ENCODE peak calls at places on chromosome 1, in ten cellular contexts. One of them, this sample, is unnamed.

GRCh38 chr1:201088901-201089525 is 23.2 kb downstream of the CACNA1S start:
- DNase-seq in T-cell: no peak
- DNase-seq in activated CD4-positive, alpha-beta T cell treated with anti-CD3 and anti-CD28 coated beads for 48 hours: no peak
- DNase-seq in ELR: no peak
- DNase-seq in SJSA1: no peak
- DNase-seq in A549: no peak
- DNase-seq in nucleus accumbens: no peak
- DNase-seq in activated T-cell treated with anti-CD3 and anti-CD28 coated beads for 1 hour: no peak
- DNase-seq in fibroblast of pulmonary artery: no peak
- DNase-seq in GM13977: no peak
- DNase-seq in this sample: no peak

GRCh38 chr1:19203440-19203839 is 6.6 kb downstream of the UBR4 start:
- DNase-seq in GM13977: no peak
- DNase-seq in fibroblast of pulmonary artery: peak; percentile 64
- DNase-seq in activated T-cell treated with anti-CD3 and anti-CD28 coated beads for 1 hour: no peak
- DNase-seq in activated CD4-positive, alpha-beta T cell treated with anti-CD3 and anti-CD28 coated beads for 48 hours: no peak
- DNase-seq in nucleus accumbens: no peak
- DNase-seq in SJSA1: no peak
- DNase-seq in A549: no peak
- DNase-seq in T-cell: no peak
- DNase-seq in ELR: peak; percentile 72
- DNase-seq in this sample: no peak

GRCh38 chr1:53984701-53985100 is 33.3 kb downstream of the LDLRAD1 start:
- DNase-seq in nucleus accumbens: no peak
- DNase-seq in ELR: no peak
- DNase-seq in SJSA1: no peak
- DNase-seq in fibroblast of pulmonary artery: no peak
- DNase-seq in activated CD4-positive, alpha-beta T cell treated with anti-CD3 and anti-CD28 coated beads for 48 hours: no peak
- DNase-seq in T-cell: no peak
- DNase-seq in activated T-cell treated with anti-CD3 and anti-CD28 coated beads for 1 hour: no peak
- DNase-seq in GM13977: no peak
- DNase-seq in A549: no peak
- DNase-seq in this sample: no peak

GRCh38 chr1:56524263-56524662 is 55.1 kb downstream of the PLPP3 start:
- DNase-seq in fibroblast of pulmonary artery: no peak
- DNase-seq in T-cell: no peak
- DNase-seq in activated CD4-positive, alpha-beta T cell treated with anti-CD3 and anti-CD28 coated beads for 48 hours: no peak
- DNase-seq in nucleus accumbens: no peak
- DNase-seq in A549: no peak
- DNase-seq in GM13977: no peak
- DNase-seq in SJSA1: no peak
- DNase-seq in activated T-cell treated with anti-CD3 and anti-CD28 coated beads for 1 hour: no peak
- DNase-seq in ELR: no peak
- DNase-seq in this sample: no peak

GRCh38 chr1:198934901-198935301 is 296.1 kb downstream of the PTPRC start:
- DNase-seq in GM13977: no peak
- DNase-seq in nucleus accumbens: no peak
- DNase-seq in T-cell: peak; percentile 60
- DNase-seq in fibroblast of pulmonary artery: no peak
- DNase-seq in activated CD4-positive, alpha-beta T cell treated with anti-CD3 and anti-CD28 coated beads for 48 hours: peak; percentile 37
- DNase-seq in ELR: peak; percentile 84
- DNase-seq in A549: no peak
- DNase-seq in SJSA1: no peak
- DNase-seq in activated T-cell treated with anti-CD3 and anti-CD28 coated beads for 1 hour: peak; percentile 31
- DNase-seq in this sample: no peak

GRCh38 chr1:217982711-217983405 is 302.2 kb upstream of the RRP15 start:
- DNase-seq in SJSA1: no peak
- DNase-seq in ELR: no peak
- DNase-seq in activated T-cell treated with anti-CD3 and anti-CD28 coated beads for 1 hour: no peak
- DNase-seq in activated CD4-positive, alpha-beta T cell treated with anti-CD3 and anti-CD28 coated beads for 48 hours: no peak
- DNase-seq in nucleus accumbens: no peak
- DNase-seq in T-cell: no peak
- DNase-seq in A549: no peak
- DNase-seq in GM13977: no peak
- DNase-seq in fibroblast of pulmonary artery: no peak
- DNase-seq in this sample: no peak

GRCh38 chr1:18962121-18962721 is 5.7 kb upstream of the IFFO2 start:
- DNase-seq in T-cell: no peak
- DNase-seq in SJSA1: no peak
- DNase-seq in activated CD4-positive, alpha-beta T cell treated with anti-CD3 and anti-CD28 coated beads for 48 hours: no peak
- DNase-seq in A549: no peak
- DNase-seq in activated T-cell treated with anti-CD3 and anti-CD28 coated beads for 1 hour: no peak
- DNase-seq in nucleus accumbens: no peak
- DNase-seq in fibroblast of pulmonary artery: peak; percentile 37
- DNase-seq in ELR: no peak
- DNase-seq in GM13977: no peak
- DNase-seq in this sample: no peak

GRCh38 chr1:173301507-173301906 is 94.4 kb upstream of the TNFSF4 start:
- DNase-seq in GM13977: no peak
- DNase-seq in fibroblast of pulmonary artery: no peak
- DNase-seq in T-cell: no peak
- DNase-seq in nucleus accumbens: no peak
- DNase-seq in ELR: peak; percentile 26
- DNase-seq in activated CD4-positive, alpha-beta T cell treated with anti-CD3 and anti-CD28 coated beads for 48 hours: no peak
- DNase-seq in A549: no peak
- DNase-seq in SJSA1: no peak
- DNase-seq in activated T-cell treated with anti-CD3 and anti-CD28 coated beads for 1 hour: no peak
- DNase-seq in this sample: no peak

GRCh38 chr1:241998412-241998921 is 431 bp downstream of the MAP1LC3C start:
- DNase-seq in A549: peak; percentile 82
- DNase-seq in GM13977: peak; percentile 61
- DNase-seq in T-cell: peak; percentile 2
- DNase-seq in ELR: peak; percentile 91
- DNase-seq in activated CD4-positive, alpha-beta T cell treated with anti-CD3 and anti-CD28 coated beads for 48 hours: peak; percentile 65
- DNase-seq in fibroblast of pulmonary artery: peak; percentile 71
- DNase-seq in nucleus accumbens: peak; percentile 47
- DNase-seq in activated T-cell treated with anti-CD3 and anti-CD28 coated beads for 1 hour: peak; percentile 23
- DNase-seq in SJSA1: peak; percentile 53
- DNase-seq in this sample: peak; percentile 46

GRCh38 chr1:73162576-73162975 is 880.2 kb upstream of the NEGR1 start:
- DNase-seq in T-cell: no peak
- DNase-seq in A549: no peak
- DNase-seq in ELR: peak; percentile 34
- DNase-seq in fibroblast of pulmonary artery: no peak
- DNase-seq in activated CD4-positive, alpha-beta T cell treated with anti-CD3 and anti-CD28 coated beads for 48 hours: no peak
- DNase-seq in SJSA1: no peak
- DNase-seq in nucleus accumbens: no peak
- DNase-seq in activated T-cell treated with anti-CD3 and anti-CD28 coated beads for 1 hour: no peak
- DNase-seq in GM13977: no peak
- DNase-seq in this sample: no peak

GRCh38 chr1:206693029-206693428 is 8.3 kb downstream of the MAPKAPK2 start:
- DNase-seq in nucleus accumbens: peak; percentile 24
- DNase-seq in ELR: peak; percentile 76
- DNase-seq in T-cell: no peak
- DNase-seq in fibroblast of pulmonary artery: peak; percentile 74
- DNase-seq in GM13977: no peak
- DNase-seq in A549: no peak
- DNase-seq in activated CD4-positive, alpha-beta T cell treated with anti-CD3 and anti-CD28 coated beads for 48 hours: no peak
- DNase-seq in activated T-cell treated with anti-CD3 and anti-CD28 coated beads for 1 hour: no peak
- DNase-seq in SJSA1: peak; percentile 72
- DNase-seq in this sample: peak; percentile 44

GRCh38 chr1:84300991-84301758 is at the start of gene SAMD13:
- DNase-seq in SJSA1: peak; percentile 63
- DNase-seq in activated T-cell treated with anti-CD3 and anti-CD28 coated beads for 1 hour: peak; percentile 17
- DNase-seq in GM13977: peak; percentile 51
- DNase-seq in nucleus accumbens: peak; percentile 45
- DNase-seq in fibroblast of pulmonary artery: peak; percentile 86
- DNase-seq in A549: peak; percentile 18
- DNase-seq in ELR: peak; percentile 64
- DNase-seq in activated CD4-positive, alpha-beta T cell treated with anti-CD3 and anti-CD28 coated beads for 48 hours: peak; percentile 64
- DNase-seq in T-cell: peak; percentile 54
- DNase-seq in this sample: peak; percentile 29

GRCh38 chr1:110787328-110788071 is 85.4 kb upstream of the CD53 start:
- DNase-seq in A549: no peak
- DNase-seq in ELR: no peak
- DNase-seq in activated CD4-positive, alpha-beta T cell treated with anti-CD3 and anti-CD28 coated beads for 48 hours: peak; percentile 21
- DNase-seq in T-cell: peak; percentile 35
- DNase-seq in GM13977: no peak
- DNase-seq in nucleus accumbens: no peak
- DNase-seq in fibroblast of pulmonary artery: no peak
- DNase-seq in activated T-cell treated with anti-CD3 and anti-CD28 coated beads for 1 hour: peak; percentile 4
- DNase-seq in SJSA1: no peak
- DNase-seq in this sample: no peak

GRCh38 chr1:119083479-119083878 is 57.0 kb downstream of the WARS2 start:
- DNase-seq in activated CD4-positive, alpha-beta T cell treated with anti-CD3 and anti-CD28 coated beads for 48 hours: no peak
- DNase-seq in fibroblast of pulmonary artery: no peak
- DNase-seq in ELR: peak; percentile 15
- DNase-seq in GM13977: no peak
- DNase-seq in nucleus accumbens: no peak
- DNase-seq in T-cell: no peak
- DNase-seq in A549: no peak
- DNase-seq in activated T-cell treated with anti-CD3 and anti-CD28 coated beads for 1 hour: no peak
- DNase-seq in SJSA1: no peak
- DNase-seq in this sample: no peak

GRCh38 chr1:205270764-205271163 is 43.0 kb downstream of the TMCC2 start:
- DNase-seq in nucleus accumbens: peak; percentile 61
- DNase-seq in fibroblast of pulmonary artery: peak; percentile 34
- DNase-seq in activated CD4-positive, alpha-beta T cell treated with anti-CD3 and anti-CD28 coated beads for 48 hours: no peak
- DNase-seq in SJSA1: no peak
- DNase-seq in GM13977: peak; percentile 15
- DNase-seq in A549: no peak
- DNase-seq in activated T-cell treated with anti-CD3 and anti-CD28 coated beads for 1 hour: no peak
- DNase-seq in T-cell: no peak
- DNase-seq in ELR: peak; percentile 75
- DNase-seq in this sample: peak; percentile 64

GRCh38 chr1:39691383-39692151 is at the start of gene HPCAL4:
- DNase-seq in activated CD4-positive, alpha-beta T cell treated with anti-CD3 and anti-CD28 coated beads for 48 hours: peak; percentile 91
- DNase-seq in A549: peak; percentile 64
- DNase-seq in nucleus accumbens: peak; percentile 69
- DNase-seq in fibroblast of pulmonary artery: peak; percentile 71
- DNase-seq in T-cell: peak; percentile 83
- DNase-seq in GM13977: peak; percentile 86
- DNase-seq in SJSA1: peak; percentile 89
- DNase-seq in ELR: peak; percentile 78
- DNase-seq in activated T-cell treated with anti-CD3 and anti-CD28 coated beads for 1 hour: peak; percentile 87
- DNase-seq in this sample: peak; percentile 72

GRCh38 chr1:70042090-70042716 is 163.2 kb downstream of the LRRC40 start:
- DNase-seq in T-cell: no peak
- DNase-seq in fibroblast of pulmonary artery: peak; percentile 34
- DNase-seq in A549: no peak
- DNase-seq in activated T-cell treated with anti-CD3 and anti-CD28 coated beads for 1 hour: no peak
- DNase-seq in ELR: no peak
- DNase-seq in activated CD4-positive, alpha-beta T cell treated with anti-CD3 and anti-CD28 coated beads for 48 hours: no peak
- DNase-seq in GM13977: no peak
- DNase-seq in SJSA1: no peak
- DNase-seq in nucleus accumbens: no peak
- DNase-seq in this sample: no peak

GRCh38 chr1:10528066-10529014 is 53.6 kb downstream of the PEX14 start:
- DNase-seq in A549: peak; percentile 49
- DNase-seq in nucleus accumbens: no peak
- DNase-seq in SJSA1: peak; percentile 79
- DNase-seq in activated T-cell treated with anti-CD3 and anti-CD28 coated beads for 1 hour: no peak
- DNase-seq in fibroblast of pulmonary artery: peak; percentile 83
- DNase-seq in GM13977: no peak
- DNase-seq in ELR: peak; percentile 92
- DNase-seq in T-cell: no peak
- DNase-seq in activated CD4-positive, alpha-beta T cell treated with anti-CD3 and anti-CD28 coated beads for 48 hours: no peak
- DNase-seq in this sample: no peak

GRCh38 chr1:201361652-201362504 is 15.6 kb downstream of the TNNT2 start:
- DNase-seq in ELR: peak; percentile 65
- DNase-seq in GM13977: peak; percentile 87
- DNase-seq in fibroblast of pulmonary artery: peak; percentile 46
- DNase-seq in nucleus accumbens: no peak
- DNase-seq in SJSA1: peak; percentile 60
- DNase-seq in activated CD4-positive, alpha-beta T cell treated with anti-CD3 and anti-CD28 coated beads for 48 hours: peak; percentile 52
- DNase-seq in A549: peak; percentile 96
- DNase-seq in activated T-cell treated with anti-CD3 and anti-CD28 coated beads for 1 hour: no peak
- DNase-seq in T-cell: no peak
- DNase-seq in this sample: peak; percentile 69

GRCh38 chr1:59947047-59947938 is 20.7 kb upstream of the CYP2J2 start:
- DNase-seq in fibroblast of pulmonary artery: peak; percentile 80
- DNase-seq in GM13977: peak; percentile 54
- DNase-seq in SJSA1: no peak
- DNase-seq in nucleus accumbens: peak; percentile 59
- DNase-seq in T-cell: peak; percentile 41
- DNase-seq in activated CD4-positive, alpha-beta T cell treated with anti-CD3 and anti-CD28 coated beads for 48 hours: peak; percentile 61
- DNase-seq in activated T-cell treated with anti-CD3 and anti-CD28 coated beads for 1 hour: peak; percentile 29
- DNase-seq in A549: peak; percentile 20
- DNase-seq in ELR: peak; percentile 70
- DNase-seq in this sample: peak; percentile 54

This sample was measured in frontal cortex.